ENCODE peak calls at places on chromosomes 1 and 21, in six cellular contexts. D is heart left ventricle; Y is amygdala; I is NCI-H226; L is nucleus accumbens; R is stimulated activated CD4-positive, alpha-beta T cell treated with anti-CD3 and anti-CD28 coated beads, Interleukin-4, amount 100 ng/mL, for 48 hours. W is an unnamed sample.

GRCh38 chr1:109370712-109371270 is 26.9 kb downstream of the SORT1 start:
- DNase-seq in D (no peak), Y (no peak), I (peak), L (no peak), R (no peak), W (peak)

GRCh38 chr1:247390116-247390791 is 25.7 kb upstream of the NLRP3 start:
- DNase-seq in D (peak), Y (peak), I (peak), L (peak), R (peak), W (peak)

GRCh38 chr1:61081637-61082335 is 575 bp upstream of the NFIA start:
- DNase-seq in D (peak), Y (peak), I (peak), L (no peak), R (peak), W (peak)

GRCh38 chr21:21921410-21922232 is 923.4 kb downstream of the NCAM2 start:
- DNase-seq in D (no peak), Y (no peak), I (peak), L (no peak), R (no peak), W (peak)

GRCh38 chr21:26405735-26406361 is 167.2 kb downstream of the CYYR1 start:
- DNase-seq in D (no peak), Y (no peak), I (peak), L (no peak), R (no peak), W (peak)

GRCh38 chr1:20588634-20589225 is at the start of gene CDA:
- DNase-seq in D (peak), Y (no peak), I (no peak), L (no peak), R (no peak), W (peak)

GRCh38 chr21:46127239-46128105 is 27.9 kb downstream of the FTCD start:
- DNase-seq in D (peak), Y (no peak), I (no peak), L (no peak), R (no peak), W (no peak)

GRCh38 chr1:215824245-215824644 is 257.1 kb downstream of the KCTD3 start:
- DNase-seq in D (no peak), Y (no peak), I (no peak), L (no peak), R (no peak), W (peak)

GRCh38 chr1:18950415-18951026 is 6.0 kb downstream of the IFFO2 start:
- DNase-seq in D (peak), Y (no peak), I (no peak), L (no peak), R (no peak), W (no peak)

GRCh38 chr1:2606806-2607680 is 20.5 kb downstream of the PRXL2B start:
- DNase-seq in D (peak), Y (no peak), I (no peak), L (no peak), R (no peak), W (no peak)